ENCODE peak calls at places on chromosome 20, in seven cellular contexts. One of them, this sample, is unnamed.

GRCh38 chr20:25271486-25272222 is 23.8 kb downstream of the PYGB start:
- DNase-seq in cardiac fibroblast: no peak
- DNase-seq in activated T-helper 1 cell treated with anti-CD3 and anti-CD28 coated beads, Interleukin-12 subunit alpha, Interleukin-12 subunit beta, Interleukin-2, Interleukin-4 antibody, amounts not matched to agents 30 ng/mL and 10 ng/mL and 1 ng/mL, durations not matched to agents 14 hours and 24 hours and 36 hours: no peak
- DNase-seq in right atrium auricular region: no peak
- DNase-seq in lower lobe of right lung: peak
- DNase-seq in astrocyte of the cerebellum: no peak
- DNase-seq in sciatic nerve: no peak
- DNase-seq in this sample: no peak

GRCh38 chr20:20410678-20411077 is 42.8 kb downstream of the INSM1 start:
- DNase-seq in cardiac fibroblast: no peak
- DNase-seq in activated T-helper 1 cell treated with anti-CD3 and anti-CD28 coated beads, Interleukin-12 subunit alpha, Interleukin-12 subunit beta, Interleukin-2, Interleukin-4 antibody, amounts not matched to agents 30 ng/mL and 10 ng/mL and 1 ng/mL, durations not matched to agents 14 hours and 24 hours and 36 hours: no peak
- DNase-seq in right atrium auricular region: no peak
- DNase-seq in lower lobe of right lung: no peak
- DNase-seq in astrocyte of the cerebellum: no peak
- DNase-seq in sciatic nerve: no peak
- DNase-seq in this sample: no peak

GRCh38 chr20:871436-871835 is 37.9 kb downstream of the FAM110A start:
- DNase-seq in cardiac fibroblast: no peak
- DNase-seq in activated T-helper 1 cell treated with anti-CD3 and anti-CD28 coated beads, Interleukin-12 subunit alpha, Interleukin-12 subunit beta, Interleukin-2, Interleukin-4 antibody, amounts not matched to agents 30 ng/mL and 10 ng/mL and 1 ng/mL, durations not matched to agents 14 hours and 24 hours and 36 hours: no peak
- DNase-seq in right atrium auricular region: no peak
- DNase-seq in lower lobe of right lung: no peak
- DNase-seq in astrocyte of the cerebellum: no peak
- DNase-seq in sciatic nerve: no peak
- DNase-seq in this sample: no peak

GRCh38 chr20:1327241-1327653 is 1.7 kb downstream of the SDCBP2 start:
- DNase-seq in cardiac fibroblast: peak
- DNase-seq in activated T-helper 1 cell treated with anti-CD3 and anti-CD28 coated beads, Interleukin-12 subunit alpha, Interleukin-12 subunit beta, Interleukin-2, Interleukin-4 antibody, amounts not matched to agents 30 ng/mL and 10 ng/mL and 1 ng/mL, durations not matched to agents 14 hours and 24 hours and 36 hours: no peak
- DNase-seq in right atrium auricular region: peak
- DNase-seq in lower lobe of right lung: peak
- DNase-seq in astrocyte of the cerebellum: no peak
- DNase-seq in sciatic nerve: peak
- DNase-seq in this sample: no peak

GRCh38 chr20:12331236-12331635 is 413.5 kb downstream of the BTBD3 start:
- DNase-seq in cardiac fibroblast: no peak
- DNase-seq in activated T-helper 1 cell treated with anti-CD3 and anti-CD28 coated beads, Interleukin-12 subunit alpha, Interleukin-12 subunit beta, Interleukin-2, Interleukin-4 antibody, amounts not matched to agents 30 ng/mL and 10 ng/mL and 1 ng/mL, durations not matched to agents 14 hours and 24 hours and 36 hours: no peak
- DNase-seq in right atrium auricular region: no peak
- DNase-seq in lower lobe of right lung: no peak
- DNase-seq in astrocyte of the cerebellum: no peak
- DNase-seq in sciatic nerve: no peak
- DNase-seq in this sample: no peak

GRCh38 chr20:13200767-13201500 is 20.1 kb upstream of the ISM1 start:
- DNase-seq in cardiac fibroblast: no peak
- DNase-seq in activated T-helper 1 cell treated with anti-CD3 and anti-CD28 coated beads, Interleukin-12 subunit alpha, Interleukin-12 subunit beta, Interleukin-2, Interleukin-4 antibody, amounts not matched to agents 30 ng/mL and 10 ng/mL and 1 ng/mL, durations not matched to agents 14 hours and 24 hours and 36 hours: no peak
- DNase-seq in right atrium auricular region: no peak
- DNase-seq in lower lobe of right lung: no peak
- DNase-seq in astrocyte of the cerebellum: no peak
- DNase-seq in sciatic nerve: no peak
- DNase-seq in this sample: no peak

GRCh38 chr20:59466107-59466815 is 138.1 kb upstream of the PHACTR3 start:
- DNase-seq in cardiac fibroblast: no peak
- DNase-seq in activated T-helper 1 cell treated with anti-CD3 and anti-CD28 coated beads, Interleukin-12 subunit alpha, Interleukin-12 subunit beta, Interleukin-2, Interleukin-4 antibody, amounts not matched to agents 30 ng/mL and 10 ng/mL and 1 ng/mL, durations not matched to agents 14 hours and 24 hours and 36 hours: no peak
- DNase-seq in right atrium auricular region: no peak
- DNase-seq in lower lobe of right lung: no peak
- DNase-seq in astrocyte of the cerebellum: no peak
- DNase-seq in sciatic nerve: no peak
- DNase-seq in this sample: no peak

GRCh38 chr20:50175938-50176933 is 14.4 kb upstream of the CEBPB start:
- DNase-seq in cardiac fibroblast: no peak
- DNase-seq in activated T-helper 1 cell treated with anti-CD3 and anti-CD28 coated beads, Interleukin-12 subunit alpha, Interleukin-12 subunit beta, Interleukin-2, Interleukin-4 antibody, amounts not matched to agents 30 ng/mL and 10 ng/mL and 1 ng/mL, durations not matched to agents 14 hours and 24 hours and 36 hours: no peak
- DNase-seq in right atrium auricular region: no peak
- DNase-seq in lower lobe of right lung: no peak
- DNase-seq in astrocyte of the cerebellum: no peak
- DNase-seq in sciatic nerve: no peak
- DNase-seq in this sample: no peak

GRCh38 chr20:16317445-16318362 is 255.5 kb downstream of the KIF16B start:
- DNase-seq in cardiac fibroblast: no peak
- DNase-seq in activated T-helper 1 cell treated with anti-CD3 and anti-CD28 coated beads, Interleukin-12 subunit alpha, Interleukin-12 subunit beta, Interleukin-2, Interleukin-4 antibody, amounts not matched to agents 30 ng/mL and 10 ng/mL and 1 ng/mL, durations not matched to agents 14 hours and 24 hours and 36 hours: no peak
- DNase-seq in right atrium auricular region: no peak
- DNase-seq in lower lobe of right lung: no peak
- DNase-seq in astrocyte of the cerebellum: no peak
- DNase-seq in sciatic nerve: no peak
- DNase-seq in this sample: no peak

GRCh38 chr20:17911927-17912326 is 56.7 kb downstream of the SNX5 start:
- DNase-seq in cardiac fibroblast: no peak
- DNase-seq in activated T-helper 1 cell treated with anti-CD3 and anti-CD28 coated beads, Interleukin-12 subunit alpha, Interleukin-12 subunit beta, Interleukin-2, Interleukin-4 antibody, amounts not matched to agents 30 ng/mL and 10 ng/mL and 1 ng/mL, durations not matched to agents 14 hours and 24 hours and 36 hours: no peak
- DNase-seq in right atrium auricular region: no peak
- DNase-seq in lower lobe of right lung: no peak
- DNase-seq in astrocyte of the cerebellum: no peak
- DNase-seq in sciatic nerve: no peak
- DNase-seq in this sample: no peak

GRCh38 chr20:32535316-32535952 is 49.7 kb downstream of the NOL4L start:
- DNase-seq in cardiac fibroblast: no peak
- DNase-seq in activated T-helper 1 cell treated with anti-CD3 and anti-CD28 coated beads, Interleukin-12 subunit alpha, Interleukin-12 subunit beta, Interleukin-2, Interleukin-4 antibody, amounts not matched to agents 30 ng/mL and 10 ng/mL and 1 ng/mL, durations not matched to agents 14 hours and 24 hours and 36 hours: peak
- DNase-seq in right atrium auricular region: no peak
- DNase-seq in lower lobe of right lung: peak
- DNase-seq in astrocyte of the cerebellum: no peak
- DNase-seq in sciatic nerve: no peak
- DNase-seq in this sample: no peak

GRCh38 chr20:36144336-36144735 is 10.2 kb upstream of the EPB41L1 start:
- DNase-seq in cardiac fibroblast: no peak
- DNase-seq in activated T-helper 1 cell treated with anti-CD3 and anti-CD28 coated beads, Interleukin-12 subunit alpha, Interleukin-12 subunit beta, Interleukin-2, Interleukin-4 antibody, amounts not matched to agents 30 ng/mL and 10 ng/mL and 1 ng/mL, durations not matched to agents 14 hours and 24 hours and 36 hours: no peak
- DNase-seq in right atrium auricular region: no peak
- DNase-seq in lower lobe of right lung: no peak
- DNase-seq in astrocyte of the cerebellum: no peak
- DNase-seq in sciatic nerve: no peak
- DNase-seq in this sample: no peak

GRCh38 chr20:36202891-36203338 is 33.4 kb upstream of the AAR2 start:
- DNase-seq in cardiac fibroblast: peak
- DNase-seq in activated T-helper 1 cell treated with anti-CD3 and anti-CD28 coated beads, Interleukin-12 subunit alpha, Interleukin-12 subunit beta, Interleukin-2, Interleukin-4 antibody, amounts not matched to agents 30 ng/mL and 10 ng/mL and 1 ng/mL, durations not matched to agents 14 hours and 24 hours and 36 hours: peak
- DNase-seq in right atrium auricular region: peak
- DNase-seq in lower lobe of right lung: peak
- DNase-seq in astrocyte of the cerebellum: no peak
- DNase-seq in sciatic nerve: peak
- DNase-seq in this sample: no peak

GRCh38 chr20:50658804-50659380 is 32.5 kb downstream of the RIPOR3 start:
- DNase-seq in cardiac fibroblast: no peak
- DNase-seq in activated T-helper 1 cell treated with anti-CD3 and anti-CD28 coated beads, Interleukin-12 subunit alpha, Interleukin-12 subunit beta, Interleukin-2, Interleukin-4 antibody, amounts not matched to agents 30 ng/mL and 10 ng/mL and 1 ng/mL, durations not matched to agents 14 hours and 24 hours and 36 hours: no peak
- DNase-seq in right atrium auricular region: no peak
- DNase-seq in lower lobe of right lung: no peak
- DNase-seq in astrocyte of the cerebellum: no peak
- DNase-seq in sciatic nerve: no peak
- DNase-seq in this sample: no peak

GRCh38 chr20:50792708-50793574 is 1.9 kb upstream of the BCAS4 start:
- DNase-seq in cardiac fibroblast: no peak
- DNase-seq in activated T-helper 1 cell treated with anti-CD3 and anti-CD28 coated beads, Interleukin-12 subunit alpha, Interleukin-12 subunit beta, Interleukin-2, Interleukin-4 antibody, amounts not matched to agents 30 ng/mL and 10 ng/mL and 1 ng/mL, durations not matched to agents 14 hours and 24 hours and 36 hours: no peak
- DNase-seq in right atrium auricular region: no peak
- DNase-seq in lower lobe of right lung: no peak
- DNase-seq in astrocyte of the cerebellum: no peak
- DNase-seq in sciatic nerve: no peak
- DNase-seq in this sample: no peak

GRCh38 chr20:38187512-38187911 is 22.4 kb upstream of the TGM2 start:
- DNase-seq in cardiac fibroblast: peak
- DNase-seq in activated T-helper 1 cell treated with anti-CD3 and anti-CD28 coated beads, Interleukin-12 subunit alpha, Interleukin-12 subunit beta, Interleukin-2, Interleukin-4 antibody, amounts not matched to agents 30 ng/mL and 10 ng/mL and 1 ng/mL, durations not matched to agents 14 hours and 24 hours and 36 hours: no peak
- DNase-seq in right atrium auricular region: no peak
- DNase-seq in lower lobe of right lung: peak
- DNase-seq in astrocyte of the cerebellum: no peak
- DNase-seq in sciatic nerve: no peak
- DNase-seq in this sample: no peak

GRCh38 chr20:61120595-61121515 is 131.2 kb upstream of the CDH4 start:
- DNase-seq in cardiac fibroblast: peak
- DNase-seq in activated T-helper 1 cell treated with anti-CD3 and anti-CD28 coated beads, Interleukin-12 subunit alpha, Interleukin-12 subunit beta, Interleukin-2, Interleukin-4 antibody, amounts not matched to agents 30 ng/mL and 10 ng/mL and 1 ng/mL, durations not matched to agents 14 hours and 24 hours and 36 hours: peak
- DNase-seq in right atrium auricular region: no peak
- DNase-seq in lower lobe of right lung: no peak
- DNase-seq in astrocyte of the cerebellum: peak
- DNase-seq in sciatic nerve: peak
- DNase-seq in this sample: peak

GRCh38 chr20:35048739-35049138 is 43.9 kb downstream of the TRPC4AP start:
- DNase-seq in cardiac fibroblast: no peak
- DNase-seq in activated T-helper 1 cell treated with anti-CD3 and anti-CD28 coated beads, Interleukin-12 subunit alpha, Interleukin-12 subunit beta, Interleukin-2, Interleukin-4 antibody, amounts not matched to agents 30 ng/mL and 10 ng/mL and 1 ng/mL, durations not matched to agents 14 hours and 24 hours and 36 hours: no peak
- DNase-seq in right atrium auricular region: no peak
- DNase-seq in lower lobe of right lung: no peak
- DNase-seq in astrocyte of the cerebellum: no peak
- DNase-seq in sciatic nerve: no peak
- DNase-seq in this sample: no peak

This sample was measured in HL-60.